ENCODE peak calls at places on chromosomes 13 and 19, in six cellular contexts. G is endothelial cell of umbilical vein, F is AG09319, R is left ventricle myocardium inferior, Z is AG04450, C is RWPE1. A is an unnamed sample.
A peak's percentile ranks its signal among the peaks of the same experiment; 100 is the strongest.

GRCh38 chr19:28318469-28319179 is 894.3 kb downstream of the UQCRFS1 start:
- DNase-seq in G (no peak), C (no peak), R (no peak), F (no peak), Z (no peak), A (no peak)

GRCh38 chr19:31064486-31064885 is 284.8 kb downstream of the TSHZ3 start:
- DNase-seq in G (no peak), Z (no peak), C (no peak), F (no peak), R (no peak), A (no peak)

GRCh38 chr19:2164020-2164988 is 571 bp downstream of the DOT1L start:
- DNase-seq in F (no peak), G (peak; percentile 53), C (peak; percentile 29), Z (no peak), R (no peak), A (no peak)

GRCh38 chr19:10269333-10270179 is 1.4 kb upstream of the ICAM1 start:
- DNase-seq in G (peak; percentile 90), F (no peak), Z (no peak), R (peak; percentile 90), C (peak; percentile 69), A (peak; percentile 86)

GRCh38 chr19:47523473-47523872 is 8.6 kb upstream of the NAPA start:
- DNase-seq in G (peak; percentile 65), F (no peak), Z (no peak), R (no peak), C (no peak), A (no peak)

GRCh38 chr19:2315818-2316353 is 7.9 kb upstream of the LINGO3 start:
- DNase-seq in Z (no peak), G (peak; percentile 48), F (no peak), C (no peak), R (peak; percentile 61), A (peak; percentile 77)

GRCh38 chr13:103210348-103210747 is 144.1 kb upstream of the SLC10A2 start:
- DNase-seq in F (no peak), R (no peak), G (no peak), Z (no peak), C (no peak), A (no peak)

GRCh38 chr19:14577885-14578427 is 4.9 kb upstream of the CLEC17A start:
- DNase-seq in R (no peak), Z (no peak), F (no peak), G (no peak), C (no peak), A (no peak)

DNA sequence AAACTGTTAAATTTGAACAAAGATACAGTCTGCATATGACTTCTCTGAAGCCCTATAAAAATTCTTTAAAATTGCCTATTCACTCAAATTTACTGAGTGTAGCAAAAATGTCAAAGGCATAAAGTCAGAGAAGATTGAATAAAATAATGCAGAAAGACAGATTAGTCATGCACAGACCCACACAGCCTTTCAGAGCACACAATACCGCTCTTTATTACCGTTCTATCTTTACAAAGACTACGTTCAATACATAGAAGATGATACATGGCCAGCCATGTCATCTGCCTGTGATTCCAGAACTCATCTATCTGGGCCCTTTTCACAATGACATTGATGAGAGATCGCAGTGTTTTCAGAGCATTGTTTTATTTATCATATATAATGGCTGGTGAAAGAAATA is 107.2 kb downstream of the URI1 start:
- DNase-seq in C (no peak), G (no peak), R (no peak), F (no peak), Z (no peak), A (no peak)
- TF ChIP-seq CTCF in C (no peak), G (no peak), R (no peak), F (no peak), Z (no peak), A (no peak)

DNA sequence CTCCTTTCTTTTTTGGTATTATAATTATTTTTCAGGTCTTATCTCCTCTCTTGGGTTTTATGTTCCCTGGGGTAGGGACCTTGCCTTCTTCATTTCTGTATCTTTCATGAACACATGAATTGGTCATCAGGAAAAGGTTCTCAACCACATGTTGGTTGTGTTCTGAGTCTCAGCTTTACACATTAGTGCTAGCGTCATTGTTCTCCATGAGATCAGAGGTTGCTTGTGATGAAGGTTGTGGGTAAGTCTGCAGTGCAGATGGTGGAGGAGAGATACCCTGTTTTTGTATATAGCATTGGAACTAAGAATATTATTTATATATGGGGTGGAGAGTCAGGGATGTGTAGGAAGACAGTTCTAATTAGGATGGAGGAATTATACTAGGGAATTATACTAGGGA is 24.5 kb upstream of the CEACAM8 start:
- DNase-seq in F (no peak), Z (no peak), R (no peak), C (no peak), G (no peak), A (no peak)
- TF ChIP-seq CTCF in F (no peak), Z (no peak), R (no peak), C (no peak), G (no peak), A (no peak)

GRCh38 chr19:48992571-48993174 is 436 bp downstream of the GYS1 start:
- DNase-seq in F (no peak), G (no peak), R (no peak), C (no peak), Z (no peak), A (no peak)

GRCh38 chr19:48991823-48992570 is 1.1 kb downstream of the GYS1 start:
- DNase-seq in Z (peak; percentile 62), G (peak; percentile 70), F (peak; percentile 56), C (peak; percentile 82), R (peak; percentile 63), A (peak; percentile 61)

GRCh38 chr19:48991011-48991609 is 2.0 kb downstream of the GYS1 start:
- DNase-seq in G (no peak), C (no peak), R (no peak), F (no peak), Z (no peak), A (no peak)

GRCh38 chr19:48993175-48994034 is at the start of the genes GYS1 and RUVBL2:
- DNase-seq in G (peak; percentile 100), Z (peak; percentile 99), R (peak; percentile 100), C (peak; percentile 99), F (peak; percentile 99), A (peak; percentile 99)

GRCh38 chr19:48994035-48994386 is 324 bp downstream of the RUVBL2 start:
- DNase-seq in R (no peak), Z (no peak), F (no peak), C (no peak), G (no peak), A (no peak)
- TF ChIP-seq CTCF in R (no peak), Z (no peak), F (no peak), C (no peak), G (no peak), A (no peak)

DNA sequence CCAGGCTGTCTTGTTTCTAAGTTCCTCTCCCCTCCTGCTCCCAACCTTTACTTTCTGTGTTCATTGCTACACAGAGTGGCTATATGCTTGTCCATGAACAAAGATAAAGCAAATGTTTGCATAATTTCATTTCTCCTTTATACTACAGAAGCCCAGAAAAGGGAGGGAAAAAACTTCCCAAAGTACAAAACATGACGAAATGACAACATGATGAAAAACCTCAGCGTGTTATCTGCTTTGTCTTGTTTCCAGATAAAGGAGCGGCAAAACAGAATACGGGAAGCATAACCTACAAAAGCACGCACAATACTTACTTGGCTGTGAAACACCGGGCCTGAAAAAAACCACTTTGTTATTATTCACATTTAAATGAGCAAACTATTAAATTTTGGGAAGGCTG is 336.8 kb downstream of the DNAJC15 start:
- DNase-seq in R (no peak), G (no peak), C (no peak), Z (no peak), F (no peak), A (no peak)
- TF ChIP-seq CTCF in R (no peak), G (no peak), C (no peak), Z (no peak), F (no peak), A (no peak)

A was measured in GM13976.